ENCODE peak calls at places on chromosomes 16 and 17, in four cellular contexts. X, W, G and C are unnamed samples.

GRCh38 chr17:55576237-55576998 is 65.2 kb upstream of the SMIM36 start:
- DNase-seq in X (no peak), W (peak), G (peak), C (peak)

GRCh38 chr16:6099102-6099501 is 1001.5 kb upstream of the EEF2KMT start:
- DNase-seq in X (no peak), W (no peak), G (no peak), C (no peak)

GRCh38 chr17:50146927-50147640 is 3.4 kb downstream of the PPP1R9B start:
- DNase-seq in X (no peak), W (no peak), G (no peak), C (no peak)

GRCh38 chr16:2529061-2529931 is 1.9 kb downstream of the CEMP1 start:
- DNase-seq in X (peak), W (no peak), G (no peak), C (no peak)

GRCh38 chr16:19716183-19716582 is 1.8 kb downstream of the KNOP1 start:
- DNase-seq in X (no peak), W (no peak), G (no peak), C (no peak)

GRCh38 chr17:67376892-67377726 is at the start of gene PITPNC1:
- DNase-seq in X (peak), W (peak), G (peak), C (peak)

GRCh38 chr17:30074254-30074653 is 42.4 kb upstream of the NSRP1 start:
- DNase-seq in X (no peak), W (no peak), G (no peak), C (no peak)

GRCh38 chr16:72493681-72494415 is 321.9 kb upstream of the PMFBP1 start:
- DNase-seq in X (no peak), W (no peak), G (no peak), C (no peak)

GRCh38 chr17:50721194-50722010 is 2.0 kb downstream of the LUC7L3 start:
- DNase-seq in X (no peak), W (no peak), G (peak), C (no peak)

GRCh38 chr17:21452377-21453143 is 76.4 kb downstream of the KCNJ12 start:
- DNase-seq in X (peak), W (peak), G (no peak), C (no peak)

GRCh38 chr16:87942680-87943079 is 6.4 kb upstream of the CA5A start:
- DNase-seq in X (no peak), W (no peak), G (no peak), C (no peak)

GRCh38 chr16:87947356-87948118 is 3.7 kb upstream of the BANP start:
- DNase-seq in X (no peak), W (no peak), G (no peak), C (no peak)

GRCh38 chr16:87948119-87948545 is 3.1 kb upstream of the BANP start:
- DNase-seq in X (no peak), W (no peak), G (no peak), C (no peak)

GRCh38 chr16:87946596-87947350 is 4.5 kb upstream of the BANP start:
- DNase-seq in X (no peak), W (no peak), G (no peak), C (no peak)

DNA sequence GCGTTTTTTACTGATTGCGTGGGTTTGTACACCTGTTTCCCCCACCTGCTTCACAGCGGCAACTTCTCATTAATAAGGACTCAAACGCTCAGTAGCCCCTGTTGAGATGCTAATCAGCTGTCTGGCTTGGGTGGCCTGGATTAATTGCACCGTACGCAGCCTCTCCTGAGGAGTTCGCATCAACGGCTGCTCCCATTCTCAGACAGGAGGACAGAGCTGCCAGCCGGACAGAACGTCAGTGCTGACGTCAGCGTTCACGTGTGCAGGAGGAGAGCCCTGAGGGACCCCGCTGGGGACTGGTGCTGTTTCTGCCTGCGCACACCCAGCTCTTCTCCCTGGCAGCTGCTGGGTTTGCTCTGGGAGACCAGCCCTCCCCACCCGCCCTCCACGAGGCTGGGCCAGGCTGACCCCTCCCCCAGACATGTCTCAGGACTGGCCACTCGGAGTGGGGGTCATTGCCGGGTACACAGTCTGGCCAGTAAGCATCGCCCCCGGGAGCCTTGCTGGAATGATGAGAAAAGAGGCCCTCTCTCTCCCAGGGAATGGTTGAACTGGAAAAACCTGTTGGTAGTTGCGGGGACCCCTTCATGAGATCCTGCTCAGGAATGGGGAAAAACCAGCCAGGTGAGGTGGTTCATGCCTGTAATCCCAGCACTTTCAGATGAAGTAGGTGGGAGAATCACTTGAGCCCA is 5.7 kb upstream of the BANP start:
- DNase-seq in X (peak), W (peak), G (no peak), C (no peak)
- TF ChIP-seq POLR2A in X (peak), W (peak), G (no peak), C (no peak)

DNA sequence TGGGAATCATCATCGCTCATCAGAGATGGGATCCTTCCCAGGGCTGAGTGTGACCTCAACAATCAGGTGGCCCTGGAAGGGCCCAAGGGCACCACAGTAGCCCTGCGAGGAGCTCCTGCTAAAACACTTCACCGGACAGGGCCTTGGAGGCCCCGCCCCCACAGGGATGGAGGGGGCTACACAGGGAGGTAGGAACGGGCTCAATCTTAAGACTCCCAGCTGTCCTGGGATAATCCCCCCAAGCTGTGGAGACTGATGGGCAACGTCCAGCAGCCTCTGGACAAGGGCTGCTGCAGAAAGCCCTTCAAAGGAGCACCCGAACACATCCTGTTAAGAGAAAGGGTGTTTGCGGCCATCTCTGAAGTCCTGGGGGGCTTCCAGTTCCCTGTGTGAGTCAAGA is 60.4 kb downstream of the ZNF423 start:
- DNase-seq in X (no peak), W (no peak), G (no peak), C (no peak)
- TF ChIP-seq POLR2A in X (no peak), W (no peak), G (no peak), C (no peak)

GRCh38 chr16:11586856-11587642 is at the start of gene LITAF:
- DNase-seq in X (peak), W (no peak), G (peak), C (peak)
- TF ChIP-seq POLR2A in X (peak), W (peak), G (no peak), C (peak)

GRCh38 chr17:74543406-74543805 is 2.5 kb downstream of the CD300C start:
- DNase-seq in X (no peak), W (no peak), G (no peak), C (no peak)

GRCh38 chr17:74543891-74544760 is 1.8 kb downstream of the CD300C start:
- DNase-seq in X (no peak), W (no peak), G (no peak), C (no peak)

GRCh38 chr17:74545456-74546230 is at the start of gene CD300C:
- DNase-seq in X (no peak), W (no peak), G (no peak), C (no peak)

GRCh38 chr17:74546586-74546985 is 671 bp upstream of the CD300C start:
- DNase-seq in X (no peak), W (no peak), G (no peak), C (no peak)

GRCh38 chr17:74544991-74545441 is 899 bp downstream of the CD300C start:
- DNase-seq in X (no peak), W (no peak), G (no peak), C (no peak)
- TF ChIP-seq POLR2A in X (no peak), W (no peak), G (no peak), C (no peak)

GRCh38 chr16:66880288-66881013 is at the start of gene PDP2:
- DNase-seq in X (peak), W (peak), G (peak), C (peak)
- TF ChIP-seq POLR2A in X (peak), W (peak), G (peak), C (peak)

GRCh38 chr17:33676444-33676843 is 383.3 kb upstream of the ASIC2 start:
- DNase-seq in X (no peak), W (no peak), G (no peak), C (no peak)
- TF ChIP-seq POLR2A in X (no peak), W (no peak), G (no peak), C (no peak)

DNA sequence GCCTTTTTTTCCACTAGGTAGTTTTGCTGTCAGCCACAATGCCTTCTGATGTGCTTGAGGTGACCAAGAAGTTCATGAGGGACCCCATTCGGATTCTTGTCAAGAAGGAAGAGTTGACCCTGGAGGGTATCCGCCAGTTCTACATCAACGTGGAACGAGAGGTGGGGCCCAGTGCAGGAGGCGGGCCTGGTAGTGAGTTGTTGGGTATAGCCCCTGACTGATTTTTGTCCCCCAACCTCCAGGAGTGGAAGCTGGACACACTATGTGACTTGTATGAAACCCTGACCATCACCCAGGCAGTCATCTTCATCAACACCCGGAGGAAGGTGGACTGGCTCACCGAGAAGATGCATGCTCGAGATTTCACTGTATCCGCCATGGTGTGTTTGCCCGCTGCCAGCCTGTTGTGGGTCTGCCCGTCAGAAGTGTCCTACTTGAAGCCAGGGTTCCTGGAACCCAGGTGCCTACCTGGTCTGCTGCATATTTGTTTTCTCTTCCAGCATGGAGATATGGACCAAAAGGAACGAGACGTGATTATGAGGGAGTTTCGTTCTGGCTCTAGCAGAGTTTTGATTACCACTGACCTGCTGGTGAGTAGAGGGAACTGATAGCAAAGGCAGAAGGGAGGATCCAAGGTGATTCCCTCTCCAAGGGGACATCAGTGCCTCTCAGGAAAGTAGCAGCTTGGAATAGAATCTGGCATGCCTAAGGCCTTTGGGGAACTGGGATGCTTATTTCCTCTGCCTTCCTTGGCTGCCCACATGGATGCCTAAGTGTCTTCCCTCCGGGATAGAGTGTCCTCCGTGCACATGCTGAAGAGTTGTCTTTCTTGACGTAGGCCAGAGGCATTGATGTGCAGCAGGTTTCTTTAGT is 1.9 kb upstream of the CD68 start:
- DNase-seq in X (no peak), W (no peak), G (no peak), C (no peak)
- TF ChIP-seq POLR2A in X (peak), W (no peak), G (peak), C (no peak)

DNA sequence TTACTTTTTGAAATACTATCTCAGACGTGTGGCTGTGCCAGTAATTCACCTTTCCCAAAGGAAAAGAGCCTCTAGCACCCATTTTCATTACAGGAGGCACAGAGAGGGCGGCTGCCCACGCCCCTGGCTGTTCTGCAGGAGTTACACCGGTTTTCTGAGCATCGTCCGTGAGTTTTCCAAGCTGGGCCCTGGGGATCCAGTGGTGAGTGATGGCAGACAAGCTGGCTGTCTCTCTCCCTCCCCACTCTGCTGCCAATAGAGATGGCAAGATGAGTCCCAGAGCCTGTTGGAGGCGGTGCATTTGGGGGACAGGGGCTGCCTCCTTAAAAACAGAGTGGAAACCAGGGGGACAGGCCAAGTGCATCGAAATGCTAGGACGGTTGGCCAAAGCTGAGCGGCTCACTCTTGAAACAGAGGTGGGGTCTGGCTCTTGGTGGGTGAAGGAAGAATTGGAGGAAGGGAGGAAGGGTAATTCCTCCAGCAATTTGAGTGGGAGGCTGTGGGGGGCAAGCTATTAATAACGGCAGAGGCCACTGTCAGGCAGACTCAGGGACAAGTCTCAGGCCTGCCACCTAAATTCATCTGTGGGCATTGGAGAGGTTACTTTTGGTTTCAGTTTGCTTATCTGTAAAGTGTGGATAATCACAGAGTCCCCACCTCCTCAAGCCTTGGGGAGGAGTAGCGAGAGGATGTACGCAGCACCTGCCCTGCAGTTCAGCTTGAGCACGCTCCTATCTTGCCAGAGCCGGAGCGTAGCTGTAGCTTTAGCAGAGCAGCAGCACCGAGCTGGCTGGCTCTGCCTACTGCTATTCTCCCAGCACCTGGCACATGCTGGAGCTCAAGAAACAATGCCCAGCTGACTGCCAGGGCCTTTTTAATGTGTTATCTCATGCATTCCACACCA is 7.5 kb upstream of the NOS2 start:
- DNase-seq in X (peak), W (no peak), G (peak), C (no peak)
- TF ChIP-seq POLR2A in X (no peak), W (no peak), G (no peak), C (no peak)

DNA sequence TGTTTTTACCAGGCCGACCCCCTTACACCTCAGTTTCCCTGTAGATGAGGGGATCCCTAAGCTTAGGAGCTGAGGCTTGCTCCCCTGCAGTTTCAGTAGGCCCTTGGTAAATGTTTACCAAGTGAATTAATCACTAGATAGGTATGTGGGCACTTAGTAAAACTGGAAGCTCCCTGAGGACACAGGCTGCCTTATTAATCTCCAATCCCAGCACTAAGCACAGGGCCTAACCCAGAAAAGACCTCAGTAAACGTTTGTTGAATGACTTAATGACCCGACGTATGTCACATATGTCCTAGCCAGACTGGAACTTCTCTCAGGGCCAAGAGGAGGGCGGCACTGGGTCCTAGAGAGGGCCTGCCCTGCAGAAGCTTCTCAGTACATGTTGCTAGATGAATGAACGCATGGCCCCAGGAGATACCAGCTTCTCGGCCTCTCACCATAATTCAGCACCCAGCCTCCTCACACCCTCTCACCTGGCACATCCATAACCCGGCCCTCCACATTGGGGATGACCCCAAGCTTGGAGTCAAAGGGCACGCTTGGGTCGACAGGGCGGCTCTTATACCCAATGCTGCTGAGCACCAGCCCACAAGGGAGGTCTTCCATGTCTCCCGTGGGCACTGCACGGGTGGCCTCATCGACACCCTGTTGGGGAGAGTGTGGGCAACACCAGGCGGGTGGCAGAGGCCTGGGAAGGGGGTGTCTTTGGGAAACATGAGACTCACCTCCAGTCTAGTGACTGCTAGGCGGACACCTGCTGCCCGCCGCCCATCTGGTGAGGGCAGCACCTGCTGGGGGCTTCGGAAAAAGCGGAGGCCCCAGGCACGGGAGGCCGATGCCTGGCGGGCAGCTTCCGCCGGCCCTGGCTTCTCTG is 4.0 kb upstream of the GRIN2C start:
- DNase-seq in X (peak), W (no peak), G (no peak), C (no peak)
- TF ChIP-seq POLR2A in X (no peak), W (no peak), G (no peak), C (no peak)